ENCODE peak calls at places on chromosome X, in four cellular contexts. J is fibroblast of lung, G is left ventricle myocardium inferior, A is psoas muscle. C is an unnamed sample. For H3K27me3, the result is how much of the 10 kb centered on the place peaks cover.

GRCh38 chrX:19613645-19614323 is 98.5 kb upstream of the MAP3K15 start:
- DNase-seq in J (no peak), G (peak), A (peak), C (no peak)

GRCh38 chrX:40039887-40040286 is 57.9 kb downstream of the BCOR start:
- DNase-seq in J (no peak), G (no peak), A (no peak), C (no peak)

GRCh38 chrX:70166601-70167590 is 10.4 kb upstream of the DGAT2L6 start:
- DNase-seq in J (peak), G (no peak), A (no peak), C (peak)

GRCh38 chrX:27619975-27620374 is 29.8 kb downstream of the DCAF8L2 start:
- DNase-seq in J (peak), G (no peak), A (no peak), C (no peak)

GRCh38 chrX:50893466-50893865 is 17.1 kb upstream of the BMP15 start:
- DNase-seq in J (no peak), G (no peak), A (no peak), C (no peak)

GRCh38 chrX:118971552-118971951 is 2.9 kb upstream of the LONRF3 start:
- DNase-seq in J (no peak), G (no peak), A (no peak), C (no peak)

GRCh38 chrX:11786862-11787261 is 28.8 kb downstream of the MSL3 start:
- DNase-seq in J (no peak), G (no peak), A (no peak), C (no peak)

GRCh38 chrX:48086119-48086518 is 14.7 kb upstream of the ZNF630 start:
- DNase-seq in J (no peak), G (no peak), A (no peak), C (no peak)

GRCh38 chrX:77493677-77494553 is 46.7 kb downstream of the FGF16 start:
- DNase-seq in J (peak), G (no peak), A (no peak), C (peak)

GRCh38 chrX:134948333-134949241 is 42.2 kb upstream of the SMIM10 start:
- DNase-seq in J (peak), G (peak), A (no peak), C (no peak)

GRCh38 chrX:88977835-88978234 is 230.8 kb downstream of the CPXCR1 start:
- DNase-seq in J (no peak), G (no peak), A (no peak), C (no peak)

GRCh38 chrX:23900220-23900797 is 7.4 kb downstream of the APOO start:
- DNase-seq in J (no peak), G (no peak), A (peak), C (peak)

GRCh38 chrX:12249997-12250396 is 111.7 kb downstream of the FRMPD4 start:
- DNase-seq in J (peak), G (no peak), A (no peak), C (no peak)

DNA sequence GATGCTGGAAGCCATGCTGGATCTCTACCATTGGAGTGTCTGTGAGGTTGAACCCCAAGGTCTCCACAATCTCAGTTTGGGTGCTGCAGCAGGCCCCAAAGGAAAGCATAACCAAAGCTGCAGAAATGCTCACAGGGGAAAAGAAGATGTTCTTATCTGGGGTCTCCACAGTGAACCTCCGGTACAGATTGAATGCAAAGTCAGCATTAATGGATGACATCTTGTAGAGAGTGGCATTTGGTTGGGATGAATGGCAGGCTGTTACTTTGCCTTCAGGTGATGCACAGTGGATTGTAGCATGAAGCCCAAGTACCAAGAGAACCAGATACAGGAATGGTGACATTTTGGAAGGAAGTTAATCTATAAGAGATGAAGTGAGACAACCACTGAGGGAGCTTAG is 1.8 kb downstream of the SERPINA7 start:
- DNase-seq in J (no peak), G (no peak), A (no peak), C (no peak)
- H3K4me3 ChIP-seq in J (no peak), G (no peak), A (no peak), C (no peak)

GRCh38 chrX:25016361-25016671 is 551 bp upstream of the ARX start:
- DNase-seq in J (no peak), G (no peak), A (no peak), C (no peak)
- H3K27me3 ChIP-seq in J (half or more), G (half or more), A (half or more), C (under half)

DNA sequence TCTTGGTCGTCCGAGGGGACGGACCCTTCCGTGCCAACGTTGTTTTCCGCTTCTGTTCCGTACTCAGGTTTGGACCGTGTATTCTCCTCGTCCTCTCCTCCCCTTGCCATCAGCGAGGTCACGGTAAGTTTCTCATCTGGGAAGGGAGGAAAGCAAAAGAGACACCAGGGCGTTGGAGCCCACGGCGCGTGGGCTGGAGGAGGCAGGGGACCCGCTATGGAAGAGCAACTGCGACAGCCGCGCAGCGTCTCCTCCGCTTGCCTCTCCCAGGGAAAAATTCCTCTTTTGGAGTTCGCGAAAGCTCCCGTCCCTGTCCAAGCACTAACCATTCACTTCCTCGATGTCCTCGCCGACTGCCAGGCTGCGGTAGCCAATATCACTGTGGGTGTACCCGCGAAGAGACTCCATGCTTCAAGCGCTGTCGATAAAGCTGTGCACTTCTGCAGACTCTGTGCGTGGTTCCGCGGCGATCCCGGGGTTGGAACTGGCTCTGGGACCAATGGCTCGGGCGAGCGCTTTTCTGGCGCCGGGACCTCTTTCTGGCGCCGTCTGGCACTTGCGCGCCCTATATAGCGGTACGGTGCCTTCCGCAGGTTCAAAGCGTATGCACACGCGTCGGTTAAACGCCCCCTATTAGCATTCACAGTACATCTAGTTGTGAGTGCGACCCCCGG is at the start of gene ESX1:
- DNase-seq in J (no peak), G (no peak), A (no peak), C (peak)
- H3K4me3 ChIP-seq in J (peak), G (peak), A (peak), C (peak)

DNA sequence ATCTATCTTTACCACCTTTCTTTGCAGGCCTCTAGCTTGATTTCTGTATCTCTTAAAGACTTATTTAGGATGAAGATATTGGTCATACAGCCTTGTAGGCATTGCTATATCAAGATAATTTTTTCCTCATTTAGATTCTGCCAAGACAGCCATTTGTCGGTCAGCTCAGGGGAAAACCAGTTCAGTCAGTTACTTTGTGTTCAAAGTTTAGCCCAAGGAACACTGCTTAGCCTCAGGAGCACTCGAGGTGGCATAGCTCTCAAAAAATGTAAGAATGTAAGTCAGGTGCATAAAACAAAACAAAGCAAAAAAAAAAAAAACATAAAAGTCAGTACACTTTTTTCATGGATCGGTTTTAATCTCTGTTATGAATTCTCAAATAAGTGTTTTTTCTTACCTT is 43.4 kb downstream of the NRK start:
- DNase-seq in J (no peak), G (no peak), A (no peak), C (no peak)
- H3K27me3 ChIP-seq in J (under half), G (under half), A (under half), C (under half)

GRCh38 chrX:131068945-131069719 is 11.0 kb downstream of the ARHGAP36 start:
- DNase-seq in J (peak), G (no peak), A (no peak), C (peak)

GRCh38 chrX:131067216-131067615 is 9.1 kb downstream of the ARHGAP36 start:
- DNase-seq in J (no peak), G (no peak), A (no peak), C (no peak)

GRCh38 chrX:131066237-131066636 is 8.1 kb downstream of the ARHGAP36 start:
- DNase-seq in J (no peak), G (no peak), A (no peak), C (no peak)

GRCh38 chrX:131063613-131064012 is 5.5 kb downstream of the ARHGAP36 start:
- DNase-seq in J (no peak), G (no peak), A (no peak), C (no peak)

GRCh38 chrX:131067846-131068745 is 9.9 kb downstream of the ARHGAP36 start:
- DNase-seq in J (no peak), G (no peak), A (no peak), C (no peak)
- H3K4me3 ChIP-seq in J (no peak), G (no peak), A (no peak), C (no peak)

DNA sequence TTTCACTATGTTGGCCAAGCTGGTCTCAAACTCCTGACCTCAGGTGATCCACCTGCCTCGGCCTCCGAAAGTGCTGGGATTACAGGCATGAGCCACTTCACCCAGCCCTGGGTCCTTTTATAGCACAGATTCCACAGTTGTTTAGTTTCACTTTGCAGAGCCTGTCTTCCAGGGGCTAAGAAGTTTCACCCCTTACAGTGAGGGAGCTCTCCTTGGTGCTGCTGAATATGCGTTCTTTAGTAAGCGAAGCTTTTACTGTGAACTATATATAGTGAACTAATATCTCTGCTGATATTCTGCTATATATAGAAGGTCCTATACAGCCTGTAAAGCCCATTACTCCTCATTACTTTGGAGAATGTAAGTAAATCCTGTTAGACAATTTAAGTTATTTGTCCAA is 4.2 kb downstream of the TCEAL6 start:
- DNase-seq in J (no peak), G (no peak), A (no peak), C (no peak)
- H3K27me3 ChIP-seq in J (under half), G (under half), A (under half), C (under half)